ENCODE peak calls at places on chromosomes 2 and 18, in eight cellular contexts. One of them, this sample, is unnamed.

GRCh38 chr2:221716434-221717303 is 144.6 kb upstream of the EPHA4 start:
- DNase-seq in coronary artery: no peak
- DNase-seq in cardiac fibroblast: peak; percentile 55
- DNase-seq in EL: peak; percentile 43
- DNase-seq in mucosa of gallbladder: no peak
- DNase-seq in iris pigment epithelial cell: peak; percentile 8
- DNase-seq in RWPE1: peak; percentile 78
- DNase-seq in astrocyte: peak; percentile 71
- DNase-seq in this sample: no peak

GRCh38 chr2:168635065-168635577 is 167.3 kb upstream of the NOSTRIN start:
- DNase-seq in EL: no peak
- DNase-seq in mucosa of gallbladder: peak; percentile 59
- DNase-seq in coronary artery: no peak
- DNase-seq in astrocyte: peak; percentile 10
- DNase-seq in iris pigment epithelial cell: peak; percentile 56
- DNase-seq in cardiac fibroblast: peak; percentile 33
- DNase-seq in RWPE1: no peak
- DNase-seq in this sample: peak; percentile 4

GRCh38 chr2:48343571-48344440 is 186.1 kb upstream of the STON1 start:
- DNase-seq in coronary artery: no peak
- DNase-seq in RWPE1: peak; percentile 55
- DNase-seq in iris pigment epithelial cell: peak; percentile 97
- DNase-seq in EL: peak; percentile 84
- DNase-seq in cardiac fibroblast: peak; percentile 85
- DNase-seq in mucosa of gallbladder: no peak
- DNase-seq in astrocyte: peak; percentile 96
- DNase-seq in this sample: peak; percentile 58

GRCh38 chr2:20609995-20610357 is 40.9 kb downstream of the HS1BP3 start:
- DNase-seq in astrocyte: no peak
- DNase-seq in RWPE1: no peak
- DNase-seq in EL: no peak
- DNase-seq in iris pigment epithelial cell: no peak
- DNase-seq in coronary artery: no peak
- DNase-seq in mucosa of gallbladder: no peak
- DNase-seq in cardiac fibroblast: no peak
- DNase-seq in this sample: no peak

GRCh38 chr2:187377335-187377734 is 70.7 kb downstream of the CALCRL start:
- DNase-seq in RWPE1: no peak
- DNase-seq in EL: peak; percentile 39
- DNase-seq in cardiac fibroblast: no peak
- DNase-seq in coronary artery: no peak
- DNase-seq in astrocyte: peak; percentile 25
- DNase-seq in mucosa of gallbladder: no peak
- DNase-seq in iris pigment epithelial cell: no peak
- DNase-seq in this sample: no peak

GRCh38 chr2:46891956-46892553 is 23.6 kb downstream of the MCFD2 start:
- DNase-seq in RWPE1: no peak
- DNase-seq in coronary artery: peak; percentile 68
- DNase-seq in astrocyte: no peak
- DNase-seq in EL: no peak
- DNase-seq in mucosa of gallbladder: no peak
- DNase-seq in cardiac fibroblast: peak; percentile 5
- DNase-seq in iris pigment epithelial cell: no peak
- DNase-seq in this sample: no peak

GRCh38 chr18:40152859-40153258 is 1802.2 kb upstream of the PIK3C3 start:
- DNase-seq in iris pigment epithelial cell: peak; percentile 36
- DNase-seq in RWPE1: no peak
- DNase-seq in coronary artery: no peak
- DNase-seq in EL: no peak
- DNase-seq in astrocyte: peak; percentile 10
- DNase-seq in cardiac fibroblast: peak; percentile 63
- DNase-seq in mucosa of gallbladder: no peak
- DNase-seq in this sample: no peak

GRCh38 chr18:27674411-27674810 is 489.3 kb upstream of the CHST9 start:
- DNase-seq in cardiac fibroblast: no peak
- DNase-seq in iris pigment epithelial cell: peak; percentile 12
- DNase-seq in RWPE1: no peak
- DNase-seq in coronary artery: no peak
- DNase-seq in EL: peak; percentile 24
- DNase-seq in astrocyte: no peak
- DNase-seq in mucosa of gallbladder: no peak
- DNase-seq in this sample: no peak

GRCh38 chr2:85794491-85795121 is 40.8 kb downstream of the ATOH8 start:
- DNase-seq in RWPE1: no peak
- DNase-seq in coronary artery: no peak
- DNase-seq in astrocyte: no peak
- DNase-seq in iris pigment epithelial cell: no peak
- DNase-seq in EL: no peak
- DNase-seq in cardiac fibroblast: no peak
- DNase-seq in mucosa of gallbladder: no peak
- DNase-seq in this sample: no peak

GRCh38 chr2:54593249-54593648 is 130.2 kb upstream of the EML6 start:
- DNase-seq in coronary artery: no peak
- DNase-seq in astrocyte: no peak
- DNase-seq in EL: no peak
- DNase-seq in RWPE1: no peak
- DNase-seq in mucosa of gallbladder: no peak
- DNase-seq in cardiac fibroblast: no peak
- DNase-seq in iris pigment epithelial cell: no peak
- DNase-seq in this sample: no peak

GRCh38 chr2:24454258-24454657 is 36.8 kb upstream of the NCOA1 start:
- DNase-seq in mucosa of gallbladder: no peak
- DNase-seq in iris pigment epithelial cell: peak; percentile 46
- DNase-seq in astrocyte: peak; percentile 47
- DNase-seq in coronary artery: no peak
- DNase-seq in cardiac fibroblast: peak; percentile 49
- DNase-seq in RWPE1: no peak
- DNase-seq in EL: peak; percentile 46
- DNase-seq in this sample: peak; percentile 19

GRCh38 chr2:216372761-216373291 is 543 bp upstream of the MARCHF4 start:
- DNase-seq in cardiac fibroblast: peak; percentile 94
- DNase-seq in mucosa of gallbladder: no peak
- DNase-seq in iris pigment epithelial cell: peak; percentile 90
- DNase-seq in EL: peak; percentile 91
- DNase-seq in coronary artery: no peak
- DNase-seq in RWPE1: no peak
- DNase-seq in astrocyte: peak; percentile 92
- DNase-seq in this sample: peak; percentile 62

GRCh38 chr2:151556121-151556520 is 146.4 kb downstream of the RIF1 start:
- DNase-seq in RWPE1: no peak
- DNase-seq in EL: no peak
- DNase-seq in cardiac fibroblast: no peak
- DNase-seq in coronary artery: no peak
- DNase-seq in mucosa of gallbladder: no peak
- DNase-seq in astrocyte: no peak
- DNase-seq in iris pigment epithelial cell: peak; percentile 12
- DNase-seq in this sample: no peak

GRCh38 chr2:121046335-121046734 is 238.7 kb downstream of the TFCP2L1 start:
- DNase-seq in iris pigment epithelial cell: no peak
- DNase-seq in cardiac fibroblast: no peak
- DNase-seq in astrocyte: no peak
- DNase-seq in RWPE1: no peak
- DNase-seq in coronary artery: no peak
- DNase-seq in mucosa of gallbladder: no peak
- DNase-seq in EL: no peak
- DNase-seq in this sample: peak; percentile 30

GRCh38 chr2:381181-381580 is 93.3 kb upstream of the ALKAL2 start:
- DNase-seq in EL: no peak
- DNase-seq in iris pigment epithelial cell: no peak
- DNase-seq in RWPE1: no peak
- DNase-seq in astrocyte: no peak
- DNase-seq in cardiac fibroblast: no peak
- DNase-seq in mucosa of gallbladder: no peak
- DNase-seq in coronary artery: no peak
- DNase-seq in this sample: no peak

This sample was measured in AG08395.